ENCODE peak calls at places on chromosomes 7 and 10, in five cellular contexts. One of them, this sample, is unnamed.

GRCh38 chr10:86670290-86670811 is 2.0 kb downstream of the LDB3 start:
- DNase-seq in Peyer's patch: no peak
- DNase-seq in CD8-positive, alpha-beta T cell: no peak
- DNase-seq in spleen: no peak
- DNase-seq in keratinocyte: no peak
- DNase-seq in this sample: no peak

GRCh38 chr10:69359089-69360025 is 57.4 kb downstream of the TACR2 start:
- DNase-seq in Peyer's patch: no peak
- DNase-seq in CD8-positive, alpha-beta T cell: peak; percentile 55
- DNase-seq in spleen: no peak
- DNase-seq in keratinocyte: no peak
- DNase-seq in this sample: no peak

GRCh38 chr7:12056381-12056780 is 154.7 kb upstream of the TMEM106B start:
- DNase-seq in Peyer's patch: no peak
- DNase-seq in CD8-positive, alpha-beta T cell: no peak
- DNase-seq in spleen: no peak
- DNase-seq in keratinocyte: no peak
- DNase-seq in this sample: no peak

GRCh38 chr7:144862612-144863319 is 26.9 kb upstream of the TPK1 start:
- DNase-seq in Peyer's patch: no peak
- DNase-seq in CD8-positive, alpha-beta T cell: no peak
- DNase-seq in spleen: no peak
- DNase-seq in keratinocyte: no peak
- DNase-seq in this sample: no peak

GRCh38 chr7:74026406-74027123 is 1.4 kb upstream of the ELN start:
- DNase-seq in Peyer's patch: peak; percentile 84
- DNase-seq in CD8-positive, alpha-beta T cell: peak; percentile 62
- DNase-seq in spleen: peak; percentile 91
- DNase-seq in keratinocyte: no peak
- DNase-seq in this sample: peak; percentile 87

GRCh38 chr10:35336084-35336831 is at the start of gene CCNY:
- DNase-seq in Peyer's patch: peak; percentile 90
- DNase-seq in CD8-positive, alpha-beta T cell: peak; percentile 78
- DNase-seq in spleen: peak; percentile 95
- DNase-seq in keratinocyte: no peak
- DNase-seq in this sample: peak; percentile 93

GRCh38 chr7:151304856-151305255 is 36.8 kb upstream of the NUB1 start:
- DNase-seq in Peyer's patch: no peak
- DNase-seq in CD8-positive, alpha-beta T cell: no peak
- DNase-seq in spleen: no peak
- DNase-seq in keratinocyte: no peak
- DNase-seq in this sample: no peak

GRCh38 chr10:97713351-97713827 is at the start of gene MARVELD1:
- DNase-seq in Peyer's patch: peak; percentile 70
- DNase-seq in CD8-positive, alpha-beta T cell: no peak
- DNase-seq in spleen: no peak
- DNase-seq in keratinocyte: no peak
- DNase-seq in this sample: peak; percentile 84

GRCh38 chr10:77770868-77771175 is 133.2 kb upstream of the KCNMA1 start:
- DNase-seq in Peyer's patch: no peak
- DNase-seq in CD8-positive, alpha-beta T cell: no peak
- DNase-seq in spleen: no peak
- DNase-seq in keratinocyte: no peak
- DNase-seq in this sample: no peak

GRCh38 chr10:84026821-84027257 is 112.5 kb upstream of the GHITM start:
- DNase-seq in Peyer's patch: no peak
- DNase-seq in CD8-positive, alpha-beta T cell: no peak
- DNase-seq in spleen: no peak
- DNase-seq in keratinocyte: no peak
- DNase-seq in this sample: no peak

GRCh38 chr7:128812514-128813168 is 17.6 kb upstream of the FLNC start:
- DNase-seq in Peyer's patch: no peak
- DNase-seq in CD8-positive, alpha-beta T cell: no peak
- DNase-seq in spleen: peak; percentile 78
- DNase-seq in keratinocyte: no peak
- DNase-seq in this sample: no peak

GRCh38 chr7:116339564-116339963 is 129.2 kb downstream of the TES start:
- DNase-seq in Peyer's patch: no peak
- DNase-seq in CD8-positive, alpha-beta T cell: no peak
- DNase-seq in spleen: no peak
- DNase-seq in keratinocyte: no peak
- DNase-seq in this sample: no peak

GRCh38 chr7:116340201-116340847 is 130.0 kb downstream of the TES start:
- DNase-seq in Peyer's patch: no peak
- DNase-seq in CD8-positive, alpha-beta T cell: no peak
- DNase-seq in spleen: no peak
- DNase-seq in keratinocyte: no peak
- DNase-seq in this sample: no peak

GRCh38 chr7:116337800-116338199 is 127.5 kb downstream of the TES start:
- DNase-seq in Peyer's patch: no peak
- DNase-seq in CD8-positive, alpha-beta T cell: no peak
- DNase-seq in spleen: no peak
- DNase-seq in keratinocyte: no peak
- DNase-seq in this sample: no peak

GRCh38 chr7:116342125-116342524 is 131.8 kb downstream of the TES start:
- DNase-seq in Peyer's patch: no peak
- DNase-seq in CD8-positive, alpha-beta T cell: no peak
- DNase-seq in spleen: no peak
- DNase-seq in keratinocyte: no peak
- DNase-seq in this sample: no peak

GRCh38 chr7:116341222-116341907 is 131.0 kb downstream of the TES start:
- DNase-seq in Peyer's patch: no peak
- DNase-seq in CD8-positive, alpha-beta T cell: no peak
- DNase-seq in spleen: no peak
- DNase-seq in keratinocyte: no peak
- DNase-seq in this sample: no peak
- TF ChIP-seq CTCF in Peyer's patch: no peak
- TF ChIP-seq CTCF in CD8-positive, alpha-beta T cell: no peak
- TF ChIP-seq CTCF in spleen: no peak
- TF ChIP-seq CTCF in keratinocyte: peak; percentile 76
- TF ChIP-seq CTCF in this sample: peak; percentile 11

DNA sequence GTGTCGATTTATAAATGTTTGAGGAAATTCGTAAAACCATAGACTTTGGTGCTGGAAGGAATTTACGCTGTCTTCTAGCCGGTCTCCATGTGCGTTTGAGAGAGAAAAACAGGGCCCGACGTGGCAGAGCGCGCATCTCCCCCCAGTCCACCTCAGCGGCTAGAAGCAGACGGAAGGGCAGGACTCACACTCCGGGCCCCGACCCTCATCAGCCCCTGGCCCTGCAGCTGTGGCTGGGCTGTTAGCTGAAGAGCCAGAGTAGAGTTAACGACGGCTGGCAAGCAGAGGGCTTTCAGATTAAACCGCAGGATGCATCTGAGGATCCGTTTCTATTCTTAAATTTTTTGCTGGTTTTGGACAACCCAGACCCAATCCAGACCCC is 1.5 kb upstream of the TBX20 start:
- DNase-seq in Peyer's patch: no peak
- DNase-seq in CD8-positive, alpha-beta T cell: no peak
- DNase-seq in spleen: no peak
- DNase-seq in keratinocyte: no peak
- DNase-seq in this sample: no peak
- H3K27me3 ChIP-seq in Peyer's patch: no peaks in the 10 kb centered on the region
- H3K27me3 ChIP-seq in CD8-positive, alpha-beta T cell: peaks cover 54% of the 10 kb centered on the region
- H3K27me3 ChIP-seq in spleen: peaks cover 97% of the 10 kb centered on the region
- H3K27me3 ChIP-seq in keratinocyte: peaks cover 100% of the 10 kb centered on the region
- H3K27me3 ChIP-seq in this sample: peaks cover 100% of the 10 kb centered on the region

DNA sequence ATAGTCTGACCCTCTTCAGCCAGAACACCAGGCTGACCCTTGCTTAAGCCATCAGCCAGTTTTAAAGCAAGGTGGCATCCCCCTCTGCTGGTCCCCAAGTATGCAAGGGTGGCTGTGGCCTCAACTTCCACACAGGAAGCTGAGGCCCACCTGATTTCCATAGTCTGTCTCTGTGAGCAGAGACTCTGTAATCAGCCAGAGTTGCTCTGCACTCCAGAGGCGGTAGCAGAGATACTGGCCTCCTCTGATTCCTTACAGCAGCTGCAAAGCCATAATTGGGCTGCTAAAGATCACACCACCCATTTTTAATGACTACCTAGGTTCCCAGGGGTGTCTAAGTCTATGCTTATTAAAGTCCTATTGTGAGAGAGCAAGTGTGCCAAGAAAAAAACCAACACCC is 1.8 kb downstream of the PDAP1 start:
- DNase-seq in Peyer's patch: no peak
- DNase-seq in CD8-positive, alpha-beta T cell: no peak
- DNase-seq in spleen: no peak
- DNase-seq in keratinocyte: no peak
- DNase-seq in this sample: no peak
- TF ChIP-seq CTCF in Peyer's patch: no peak
- TF ChIP-seq CTCF in CD8-positive, alpha-beta T cell: no peak
- TF ChIP-seq CTCF in spleen: no peak
- TF ChIP-seq CTCF in keratinocyte: no peak
- TF ChIP-seq CTCF in this sample: no peak

GRCh38 chr10:133182190-133182589 is 22.2 kb downstream of the KNDC1 start:
- DNase-seq in Peyer's patch: no peak
- DNase-seq in CD8-positive, alpha-beta T cell: no peak
- DNase-seq in spleen: no peak
- DNase-seq in keratinocyte: no peak
- DNase-seq in this sample: no peak
- H3K27me3 ChIP-seq in Peyer's patch: no peaks in the 10 kb centered on the region
- H3K27me3 ChIP-seq in CD8-positive, alpha-beta T cell: no peaks in the 10 kb centered on the region
- H3K27me3 ChIP-seq in spleen: peaks cover 3% of the 10 kb centered on the region
- H3K27me3 ChIP-seq in keratinocyte: no peaks in the 10 kb centered on the region
- H3K27me3 ChIP-seq in this sample: no peaks in the 10 kb centered on the region

DNA sequence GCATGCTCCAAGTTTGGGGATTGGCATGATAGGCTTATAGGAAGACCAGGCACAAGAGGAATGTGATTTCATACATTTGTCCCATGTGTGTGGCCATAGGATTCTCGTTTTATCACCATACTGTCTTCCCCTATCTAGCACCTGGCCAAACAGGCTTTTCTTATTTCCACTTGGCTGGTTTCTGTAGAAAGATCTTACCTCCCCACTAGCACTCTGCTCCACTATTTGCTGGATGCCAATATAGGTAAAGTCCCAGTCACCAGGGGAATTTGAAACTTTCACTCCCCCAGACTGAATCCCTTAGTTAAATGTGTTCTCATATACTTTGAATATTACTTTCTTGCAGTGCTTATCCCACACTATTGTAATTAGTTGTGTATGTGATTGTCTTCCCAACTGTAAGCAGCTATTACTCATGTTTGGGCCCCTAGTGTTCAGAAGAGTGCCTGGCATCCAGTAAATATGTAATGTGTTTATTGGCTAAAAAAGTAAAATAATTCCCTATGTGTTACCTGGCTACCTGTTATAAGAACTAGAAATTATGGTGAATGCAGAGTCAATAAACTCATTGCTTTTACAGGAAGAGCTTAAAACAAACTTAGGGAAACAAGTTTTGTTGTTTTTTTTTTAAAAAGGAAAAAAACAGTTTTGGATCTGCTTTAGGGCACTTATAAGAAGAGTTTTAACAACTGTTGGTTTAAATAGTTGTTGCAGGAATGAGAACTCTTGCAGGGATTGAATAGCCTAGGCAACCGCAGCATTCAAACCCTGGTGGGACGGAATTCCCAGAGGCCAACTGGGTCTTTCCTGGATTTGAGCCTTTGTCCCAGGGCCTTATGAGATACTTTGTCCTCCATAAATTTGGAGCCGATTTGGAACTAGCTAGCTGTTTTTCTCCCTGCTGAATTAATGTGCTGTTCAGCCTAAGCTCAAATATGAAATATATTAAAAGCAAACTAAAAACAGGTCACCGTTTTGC is 109.2 kb downstream of the LRMDA start:
- DNase-seq in Peyer's patch: no peak
- DNase-seq in CD8-positive, alpha-beta T cell: no peak
- DNase-seq in spleen: no peak
- DNase-seq in keratinocyte: no peak
- DNase-seq in this sample: no peak
- TF ChIP-seq CTCF in Peyer's patch: no peak
- TF ChIP-seq CTCF in CD8-positive, alpha-beta T cell: no peak
- TF ChIP-seq CTCF in spleen: no peak
- TF ChIP-seq CTCF in keratinocyte: no peak
- TF ChIP-seq CTCF in this sample: no peak

DNA sequence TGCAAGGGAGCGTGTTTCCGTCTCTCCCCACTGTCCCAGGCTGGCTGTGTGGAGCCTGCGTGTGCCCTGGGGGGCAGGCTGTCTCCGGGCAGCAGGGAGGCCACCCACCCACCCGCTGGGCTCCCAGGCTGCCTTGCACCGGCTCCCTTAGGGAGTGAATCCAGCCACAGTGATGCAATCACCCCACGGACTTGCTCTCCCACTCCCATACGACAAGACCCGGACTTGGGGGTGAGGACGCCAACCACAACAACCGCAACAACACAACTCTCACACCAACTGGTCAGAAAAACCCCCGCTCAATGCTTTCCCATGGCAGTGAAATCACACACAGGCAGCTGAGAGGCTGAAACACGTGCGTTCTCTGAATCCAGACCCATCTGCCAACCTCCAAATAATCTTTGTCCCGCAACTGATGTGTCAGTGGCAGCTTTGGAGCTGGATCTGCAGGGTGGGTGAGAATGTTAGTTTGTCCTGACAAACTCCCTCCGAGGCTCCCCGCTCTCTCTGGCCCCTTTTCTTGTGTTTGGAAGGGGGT is 62.7 kb upstream of the DDC start:
- DNase-seq in Peyer's patch: no peak
- DNase-seq in CD8-positive, alpha-beta T cell: no peak
- DNase-seq in spleen: no peak
- DNase-seq in keratinocyte: no peak
- DNase-seq in this sample: peak; percentile 29
- H3K27me3 ChIP-seq in Peyer's patch: no peaks in the 10 kb centered on the region
- H3K27me3 ChIP-seq in CD8-positive, alpha-beta T cell: no peaks in the 10 kb centered on the region
- H3K27me3 ChIP-seq in spleen: no peaks in the 10 kb centered on the region
- H3K27me3 ChIP-seq in keratinocyte: no peaks in the 10 kb centered on the region
- H3K27me3 ChIP-seq in this sample: no peaks in the 10 kb centered on the region

DNA sequence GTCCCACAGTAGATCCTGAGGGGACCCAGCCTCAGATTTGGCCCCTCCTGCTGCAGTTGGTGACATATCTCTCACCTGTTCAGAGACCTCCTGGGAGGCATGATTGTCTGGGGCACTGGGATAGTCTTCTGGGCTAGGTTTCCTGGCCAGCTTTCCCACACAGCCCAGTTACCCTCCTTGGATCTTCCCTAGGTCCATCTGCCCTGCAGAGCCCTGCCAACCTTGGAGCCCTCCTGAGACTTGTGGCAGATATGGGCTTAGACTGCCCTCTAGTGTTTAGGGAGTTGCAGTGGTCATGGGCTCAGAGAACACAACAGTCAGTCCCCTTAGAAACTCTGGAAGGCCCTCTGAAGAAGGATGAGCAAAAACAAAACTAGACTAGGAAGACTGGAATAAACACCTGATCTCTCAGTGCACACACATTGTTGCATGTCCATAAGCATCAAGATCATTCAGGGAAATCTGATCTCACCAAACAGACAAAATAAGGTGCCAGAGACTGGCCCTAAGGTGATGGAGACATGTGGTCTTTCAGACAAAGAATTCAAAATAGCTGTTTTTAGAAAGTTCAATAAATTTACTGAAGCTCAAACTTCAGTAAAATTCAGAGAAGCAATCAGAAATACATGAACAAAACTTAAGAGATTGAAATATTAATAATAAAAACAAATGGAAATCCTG is 324.6 kb downstream of the ATRNL1 start:
- DNase-seq in Peyer's patch: no peak
- DNase-seq in CD8-positive, alpha-beta T cell: no peak
- DNase-seq in spleen: no peak
- DNase-seq in keratinocyte: no peak
- DNase-seq in this sample: no peak
- TF ChIP-seq CTCF in Peyer's patch: peak; percentile 62
- TF ChIP-seq CTCF in CD8-positive, alpha-beta T cell: no peak
- TF ChIP-seq CTCF in spleen: no peak
- TF ChIP-seq CTCF in keratinocyte: peak; percentile 76
- TF ChIP-seq CTCF in this sample: peak; percentile 44